ENCODE peak calls at places on chromosome 7, in seven cellular contexts. One of them, this sample, is unnamed.

GRCh38 chr7:141073173-141073640 is 657 bp upstream of the TMEM178B start:
- DNase-seq in NCI-H1092 treated with DMSO at 0.1 percent for 48 hours: peak
- DNase-seq in uterus: peak
- DNase-seq in GDM1: no peak
- DNase-seq in RPMI8226: peak
- DNase-seq in fibroblast of mammary gland: peak
- DNase-seq in HEK293T: peak
- DNase-seq in this sample: no peak

GRCh38 chr7:17651926-17652385 is 288.3 kb downstream of the SNX13 start:
- DNase-seq in HEK293T: no peak
- DNase-seq in NCI-H1092 treated with DMSO at 0.1 percent for 48 hours: no peak
- DNase-seq in GDM1: no peak
- DNase-seq in uterus: peak
- DNase-seq in RPMI8226: no peak
- DNase-seq in fibroblast of mammary gland: peak
- DNase-seq in this sample: no peak

GRCh38 chr7:24346129-24346528 is 62.1 kb downstream of the NPY start:
- DNase-seq in HEK293T: no peak
- DNase-seq in GDM1: no peak
- DNase-seq in uterus: no peak
- DNase-seq in NCI-H1092 treated with DMSO at 0.1 percent for 48 hours: no peak
- DNase-seq in RPMI8226: no peak
- DNase-seq in fibroblast of mammary gland: no peak
- DNase-seq in this sample: no peak

GRCh38 chr7:23277359-23277989 is 21.7 kb upstream of the MALSU1 start:
- DNase-seq in fibroblast of mammary gland: peak
- DNase-seq in GDM1: peak
- DNase-seq in uterus: no peak
- DNase-seq in RPMI8226: peak
- DNase-seq in NCI-H1092 treated with DMSO at 0.1 percent for 48 hours: peak
- DNase-seq in HEK293T: peak
- DNase-seq in this sample: peak

GRCh38 chr7:26189697-26190096 is 10.8 kb downstream of the HNRNPA2B1 start:
- DNase-seq in HEK293T: no peak
- DNase-seq in RPMI8226: no peak
- DNase-seq in GDM1: no peak
- DNase-seq in NCI-H1092 treated with DMSO at 0.1 percent for 48 hours: no peak
- DNase-seq in fibroblast of mammary gland: no peak
- DNase-seq in uterus: no peak
- DNase-seq in this sample: no peak

GRCh38 chr7:8254667-8255066 is 7.3 kb downstream of the ICA1 start:
- DNase-seq in GDM1: no peak
- DNase-seq in NCI-H1092 treated with DMSO at 0.1 percent for 48 hours: peak
- DNase-seq in HEK293T: no peak
- DNase-seq in RPMI8226: no peak
- DNase-seq in fibroblast of mammary gland: no peak
- DNase-seq in uterus: no peak
- DNase-seq in this sample: no peak

GRCh38 chr7:100895701-100895955 is at the start of gene ACHE:
- DNase-seq in RPMI8226: no peak
- DNase-seq in fibroblast of mammary gland: no peak
- DNase-seq in NCI-H1092 treated with DMSO at 0.1 percent for 48 hours: no peak
- DNase-seq in uterus: no peak
- DNase-seq in GDM1: no peak
- DNase-seq in HEK293T: no peak
- DNase-seq in this sample: no peak

GRCh38 chr7:143305423-143306070 is 10.4 kb upstream of the CLCN1 start:
- DNase-seq in RPMI8226: peak
- DNase-seq in GDM1: peak
- DNase-seq in HEK293T: peak
- DNase-seq in uterus: peak
- DNase-seq in NCI-H1092 treated with DMSO at 0.1 percent for 48 hours: peak
- DNase-seq in fibroblast of mammary gland: peak
- DNase-seq in this sample: no peak